ENCODE peak calls at places on chromosomes 5 and 9, in six cellular contexts. D is ACHN; F is CD4-positive, CD25-positive, alpha-beta regulatory T cell; I is stimulated activated CD8-positive, alpha-beta memory T cell treated with anti-CD3 and anti-CD28 coated beads, Interleukin-2, amount 100 ng/mL, for 48 hours; Y is NCI-H1092; Z is HT1080. Q is an unnamed sample.

GRCh38 chr5:159522841-159523240 is 192.6 kb upstream of the IL12B start:
- DNase-seq in D (no peak), Y (no peak), F (no peak), I (no peak), Z (no peak), Q (no peak)

GRCh38 chr5:54403121-54403520 is 52.4 kb upstream of the HSPB3 start:
- DNase-seq in I (no peak), F (no peak), Z (no peak), Y (no peak), D (no peak), Q (no peak)

GRCh38 chr5:62395210-62395950 is 8.3 kb downstream of the DIMT1 start:
- DNase-seq in Z (peak; percentile 39), F (no peak), D (no peak), I (no peak), Y (no peak), Q (no peak)

GRCh38 chr5:3325206-3325605 is 270.4 kb upstream of the IRX1 start:
- DNase-seq in Y (peak; percentile 56), I (no peak), Z (peak; percentile 31), F (peak; percentile 0), D (no peak), Q (no peak)

GRCh38 chr5:123035320-123035949 is 1.1 kb downstream of the PPIC start:
- DNase-seq in F (peak; percentile 34), I (no peak), Y (no peak), D (peak; percentile 68), Z (no peak), Q (peak; percentile 59)

GRCh38 chr9:134192951-134193731 is 28.8 kb upstream of the RNU6ATAC start:
- DNase-seq in I (no peak), Z (no peak), D (no peak), Y (no peak), F (no peak), Q (no peak)

GRCh38 chr9:97572196-97572891 is 60.8 kb downstream of the TSTD2 start:
- DNase-seq in F (no peak), D (no peak), I (no peak), Z (no peak), Y (no peak), Q (no peak)

GRCh38 chr5:31664566-31664965 is 25.6 kb downstream of the PDZD2 start:
- DNase-seq in Y (no peak), Z (peak; percentile 71), I (no peak), D (peak; percentile 58), F (peak; percentile 7), Q (no peak)

GRCh38 chr9:104608336-104608735 is 2.9 kb upstream of the OR13C2 start:
- DNase-seq in F (no peak), Y (no peak), D (no peak), Z (peak; percentile 4), I (no peak), Q (no peak)

GRCh38 chr9:113612216-113612747 is 148.8 kb downstream of the RGS3 start:
- DNase-seq in D (no peak), Y (no peak), I (no peak), F (no peak), Z (no peak), Q (no peak)

GRCh38 chr9:16267336-16268036 is 603.0 kb downstream of the BNC2 start:
- DNase-seq in Y (peak; percentile 50), I (no peak), D (no peak), F (no peak), Z (peak; percentile 24), Q (no peak)

GRCh38 chr9:131743501-131743900 is 3.6 kb upstream of the RAPGEF1 start:
- DNase-seq in D (no peak), Z (no peak), Y (no peak), F (no peak), I (no peak), Q (no peak)

GRCh38 chr9:84711398-84711777 is 41.9 kb downstream of the NTRK2 start:
- DNase-seq in D (no peak), F (no peak), I (no peak), Y (no peak), Z (no peak), Q (peak; percentile 7)

GRCh38 chr9:86128235-86128822 is 29.0 kb upstream of the GOLM1 start:
- DNase-seq in I (no peak), Z (no peak), D (no peak), F (no peak), Y (no peak), Q (no peak)

GRCh38 chr5:140324041-140324833 is 21.3 kb upstream of the PFDN1 start:
- DNase-seq in D (no peak), F (no peak), I (no peak), Z (no peak), Y (no peak), Q (no peak)

GRCh38 chr9:96486351-96487029 is 36.5 kb downstream of the HABP4 start:
- DNase-seq in F (no peak), Y (no peak), Z (peak; percentile 18), D (no peak), I (no peak), Q (no peak)

GRCh38 chr9:37528652-37529072 is 42.9 kb downstream of the POLR1E start:
- DNase-seq in Y (no peak), D (no peak), F (peak; percentile 53), I (no peak), Z (no peak), Q (no peak)

GRCh38 chr9:72982161-72982799 is 29.4 kb upstream of the ALDH1A1 start:
- DNase-seq in Z (peak; percentile 11), F (no peak), D (peak; percentile 39), I (no peak), Y (no peak), Q (no peak)

GRCh38 chr9:4866239-4866969 is 73.7 kb downstream of the RCL1 start:
- DNase-seq in Z (peak; percentile 4), F (peak; percentile 67), Y (no peak), I (peak; percentile 3), D (no peak), Q (no peak)

GRCh38 chr9:20592673-20593072 is 29.6 kb downstream of the MLLT3 start:
- DNase-seq in F (no peak), D (no peak), Z (peak; percentile 87), Y (no peak), I (no peak), Q (peak; percentile 16)

GRCh38 chr5:76688836-76689235 is 27.1 kb upstream of the F2R start:
- DNase-seq in F (no peak), I (no peak), D (no peak), Y (no peak), Z (no peak), Q (no peak)

GRCh38 chr5:97528941-97529340 is 345.9 kb upstream of the RIOK2 start:
- DNase-seq in Z (peak; percentile 44), F (no peak), Y (no peak), I (no peak), D (no peak), Q (no peak)

GRCh38 chr9:127555830-127556820 is 56.0 kb upstream of the STXBP1 start:
- DNase-seq in Y (no peak), F (peak; percentile 95), D (peak; percentile 87), I (peak; percentile 63), Z (peak; percentile 98), Q (peak; percentile 99)

GRCh38 chr5:35229076-35230042 is 928 bp downstream of the PRLR start:
- DNase-seq in F (no peak), I (no peak), Y (no peak), Z (peak; percentile 14), D (peak; percentile 9), Q (peak; percentile 44)

GRCh38 chr5:100904259-100904822 is 1.3 kb upstream of the ST8SIA4 start:
- DNase-seq in I (no peak), D (no peak), F (peak; percentile 80), Z (no peak), Y (no peak), Q (no peak)

GRCh38 chr9:90466481-90466880 is 176.1 kb downstream of the DIRAS2 start:
- DNase-seq in D (no peak), Z (no peak), Y (no peak), F (no peak), I (no peak), Q (no peak)

GRCh38 chr5:133945561-133945960 is 22.9 kb downstream of the C5orf15 start:
- DNase-seq in D (no peak), Z (no peak), Y (no peak), F (no peak), I (no peak), Q (no peak)

GRCh38 chr5:14217587-14217986 is 74.4 kb downstream of the TRIO start:
- DNase-seq in D (no peak), Y (no peak), Z (no peak), I (no peak), F (no peak), Q (no peak)

GRCh38 chr5:169300468-169301385 is at the start of gene SLIT3:
- DNase-seq in Z (no peak), D (peak; percentile 80), I (no peak), Y (no peak), F (no peak), Q (peak; percentile 93)